ENCODE peak calls at places on chromosome 14, in six cellular contexts. S is BE2C; U is body of pancreas; I is psoas muscle; R is CD8-positive, alpha-beta T cell; F is SK-N-SH. M is an unnamed sample. For H3K4me1, the result is how much of the 10 kb centered on the place peaks cover.

GRCh38 chr14:99331796-99332195 is 59.8 kb upstream of the BCL11B start:
- DNase-seq in U (no peak), F (no peak), I (no peak), R (no peak), S (no peak), M (no peak)

GRCh38 chr14:77151918-77152588 is 10.5 kb upstream of the ZDHHC22 start:
- DNase-seq in I (no peak), F (peak), S (peak), R (no peak), U (no peak), M (no peak)

GRCh38 chr14:63686926-63687325 is 40.9 kb downstream of the SGPP1 start:
- DNase-seq in S (no peak), U (no peak), I (no peak), F (no peak), R (no peak), M (no peak)

GRCh38 chr14:45261209-45261608 is 8.2 kb upstream of the MIS18BP1 start:
- DNase-seq in F (no peak), R (no peak), U (no peak), S (no peak), I (no peak), M (no peak)

GRCh38 chr14:52801014-52801708 is 9.8 kb upstream of the GNPNAT1 start:
- DNase-seq in R (no peak), S (no peak), F (no peak), I (no peak), U (peak), M (no peak)

GRCh38 chr14:55373784-55374725 is 37.6 kb downstream of the ATG14 start:
- DNase-seq in S (no peak), I (no peak), U (no peak), F (no peak), R (no peak), M (no peak)

GRCh38 chr14:68775614-68776126 is 17.2 kb downstream of the ZFP36L1 start:
- DNase-seq in I (peak), S (no peak), U (peak), R (no peak), F (no peak), M (no peak)

GRCh38 chr14:68624541-68625220 is 168.2 kb downstream of the ZFP36L1 start:
- DNase-seq in F (no peak), S (no peak), R (no peak), I (no peak), U (no peak), M (no peak)

GRCh38 chr14:57865450-57866198 is at the start of gene SLC35F4:
- DNase-seq in R (no peak), S (peak), U (peak), I (peak), F (peak), M (peak)

GRCh38 chr14:79016828-79017505 is 846.8 kb downstream of the NRXN3 start:
- DNase-seq in F (no peak), S (no peak), I (no peak), R (no peak), U (no peak), M (no peak)

GRCh38 chr14:103385994-103386491 is 828 bp downstream of the MARK3 start:
- DNase-seq in S (peak), R (peak), I (peak), F (peak), U (peak), M (peak)

GRCh38 chr14:59221558-59221957 is 33.1 kb downstream of the DAAM1 start:
- DNase-seq in F (no peak), U (no peak), S (no peak), R (no peak), I (no peak), M (no peak)

GRCh38 chr14:59543873-59544272 is 32.7 kb downstream of the CCDC175 start:
- DNase-seq in U (no peak), I (no peak), F (no peak), R (no peak), S (no peak), M (no peak)

GRCh38 chr14:102330806-102331205 is 11.3 kb downstream of the ZNF839 start:
- DNase-seq in S (no peak), I (no peak), R (no peak), U (no peak), F (no peak), M (peak)

GRCh38 chr14:92472860-92473259 is 40.7 kb upstream of the RIN3 start:
- DNase-seq in F (no peak), R (no peak), U (no peak), I (no peak), S (no peak), M (peak)

GRCh38 chr14:53356361-53357150 is 203.4 kb upstream of the DDHD1 start:
- DNase-seq in F (no peak), S (no peak), R (no peak), I (no peak), U (no peak), M (no peak)

GRCh38 chr14:94122438-94122837 is 7.0 kb downstream of the IFI27L2 start:
- DNase-seq in F (no peak), U (no peak), S (no peak), I (no peak), R (no peak), M (no peak)

GRCh38 chr14:49051328-49052060 is 534.7 kb downstream of the RPS29 start:
- DNase-seq in U (no peak), F (no peak), I (no peak), S (no peak), R (no peak), M (no peak)

GRCh38 chr14:70002589-70003240 is 123.5 kb downstream of the SMOC1 start:
- DNase-seq in U (no peak), S (no peak), R (no peak), I (no peak), F (no peak), M (no peak)

GRCh38 chr14:105023791-105024480 is 3.1 kb upstream of the CDCA4 start:
- DNase-seq in S (no peak), R (no peak), U (no peak), I (no peak), F (no peak), M (no peak)

GRCh38 chr14:91171291-91171690 is 57.4 kb downstream of the DGLUCY start:
- DNase-seq in I (peak), S (peak), R (no peak), F (peak), U (no peak), M (no peak)

GRCh38 chr14:21098134-21098891 is at the start of gene ZNF219:
- DNase-seq in U (peak), F (peak), I (peak), R (peak), S (peak), M (peak)

GRCh38 chr14:76929927-76930326 is 98.6 kb downstream of the IRF2BPL start:
- DNase-seq in R (peak), S (no peak), I (no peak), F (no peak), U (peak), M (peak)

GRCh38 chr14:35385042-35385839 is 19.3 kb downstream of the NFKBIA start:
- DNase-seq in U (peak), R (no peak), F (peak), S (peak), I (peak), M (peak)

GRCh38 chr14:85530626-85531025 is 682 bp downstream of the FLRT2 start:
- DNase-seq in U (no peak), F (no peak), I (no peak), S (no peak), R (no peak), M (no peak)

GRCh38 chr14:80425686-80426085 is 214.4 kb upstream of the DIO2 start:
- DNase-seq in F (no peak), R (no peak), S (no peak), U (no peak), I (no peak), M (no peak)

GRCh38 chr14:32567543-32568384 is 238.7 kb downstream of the AKAP6 start:
- DNase-seq in U (no peak), R (no peak), F (no peak), I (no peak), S (no peak), M (no peak)

GRCh38 chr14:79465651-79466050 is 745.7 kb downstream of the DIO2 start:
- DNase-seq in U (no peak), I (no peak), R (no peak), S (no peak), F (no peak), M (no peak)

GRCh38 chr14:90517431-90517841 is 120.6 kb downstream of the CALM1 start:
- DNase-seq in R (no peak), S (no peak), F (no peak), U (peak), I (no peak), M (peak)

GRCh38 chr14:21093769-21094681 is 4.4 kb downstream of the ZNF219 start:
- DNase-seq in S (peak), I (no peak), U (no peak), F (peak), R (no peak), M (no peak)

GRCh38 chr14:56197150-56197549 is 78.9 kb downstream of the PELI2 start:
- DNase-seq in S (no peak), U (no peak), F (no peak), R (no peak), I (no peak), M (no peak)

GRCh38 chr14:31457665-31458659 is 656 bp upstream of the DTD2 start:
- DNase-seq in S (no peak), R (no peak), U (no peak), I (no peak), F (no peak), M (no peak)

GRCh38 chr14:69652942-69653680 is 41.7 kb downstream of the SUSD6 start:
- DNase-seq in I (no peak), F (no peak), S (no peak), R (no peak), U (no peak), M (no peak)

GRCh38 chr14:39232554-39233415 is 930 bp upstream of the MIA2 start:
- DNase-seq in S (no peak), U (no peak), I (no peak), F (no peak), R (no peak), M (no peak)

GRCh38 chr14:95537298-95538089 is 2.6 kb downstream of the GLRX5 start:
- DNase-seq in I (no peak), F (no peak), S (no peak), R (no peak), U (no peak), M (no peak)

GRCh38 chr14:95540236-95540635 is 5.4 kb downstream of the GLRX5 start:
- DNase-seq in U (no peak), R (no peak), S (no peak), F (no peak), I (no peak), M (no peak)

GRCh38 chr14:95541932-95542554 is 7.2 kb downstream of the GLRX5 start:
- DNase-seq in I (no peak), S (no peak), U (no peak), R (no peak), F (no peak), M (no peak)

GRCh38 chr14:95536036-95536577 is 1.3 kb downstream of the GLRX5 start:
- DNase-seq in R (no peak), F (no peak), I (no peak), U (no peak), S (no peak), M (no peak)

GRCh38 chr14:95538801-95539509 is 4.1 kb downstream of the GLRX5 start:
- DNase-seq in I (no peak), R (no peak), U (no peak), S (no peak), F (no peak), M (no peak)
- H3K4me1 ChIP-seq in I (under half), R (under half), U (half or more), S (under half), F (under half), M (under half)

DNA sequence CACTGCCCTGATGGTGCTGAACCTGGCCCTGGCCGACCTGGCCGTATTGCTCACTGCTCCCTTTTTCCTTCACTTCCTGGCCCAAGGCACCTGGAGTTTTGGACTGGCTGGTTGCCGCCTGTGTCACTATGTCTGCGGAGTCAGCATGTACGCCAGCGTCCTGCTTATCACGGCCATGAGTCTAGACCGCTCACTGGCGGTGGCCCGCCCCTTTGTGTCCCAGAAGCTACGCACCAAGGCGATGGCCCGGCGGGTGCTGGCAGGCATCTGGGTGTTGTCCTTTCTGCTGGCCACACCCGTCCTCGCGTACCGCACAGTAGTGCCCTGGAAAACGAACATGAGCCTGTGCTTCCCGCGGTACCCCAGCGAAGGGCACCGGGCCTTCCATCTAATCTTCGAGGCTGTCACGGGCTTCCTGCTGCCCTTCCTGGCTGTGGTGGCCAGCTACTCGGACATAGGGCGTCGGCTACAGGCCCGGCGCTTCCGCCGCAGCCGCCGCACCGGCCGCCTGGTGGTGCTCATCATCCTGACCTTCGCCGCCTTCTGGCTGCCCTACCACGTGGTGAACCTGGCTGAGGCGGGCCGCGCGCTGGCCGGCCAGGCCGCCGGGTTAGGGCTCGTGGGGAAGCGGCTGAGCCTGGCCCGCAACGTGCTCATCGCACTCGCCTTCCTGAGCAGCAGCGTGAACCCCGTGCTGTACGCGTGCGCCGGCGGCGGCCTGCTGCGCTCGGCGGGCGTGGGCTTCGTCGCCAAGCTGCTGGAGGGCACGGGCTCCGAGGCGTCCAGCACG is 4.7 kb downstream of the LTB4R start:
- DNase-seq in I (peak), R (no peak), F (peak), S (peak), U (peak), M (peak)
- H3K4me3 ChIP-seq in I (peak), R (no peak), F (no peak), S (no peak), U (no peak), M (peak)

GRCh38 chr14:65241125-65241752 is 138.9 kb upstream of the MAX start:
- DNase-seq in R (no peak), S (no peak), U (no peak), F (no peak), I (no peak), M (no peak)
- H3K4me1 ChIP-seq in R (under half), S (under half), U (under half), F (under half), I (under half), M (under half)

DNA sequence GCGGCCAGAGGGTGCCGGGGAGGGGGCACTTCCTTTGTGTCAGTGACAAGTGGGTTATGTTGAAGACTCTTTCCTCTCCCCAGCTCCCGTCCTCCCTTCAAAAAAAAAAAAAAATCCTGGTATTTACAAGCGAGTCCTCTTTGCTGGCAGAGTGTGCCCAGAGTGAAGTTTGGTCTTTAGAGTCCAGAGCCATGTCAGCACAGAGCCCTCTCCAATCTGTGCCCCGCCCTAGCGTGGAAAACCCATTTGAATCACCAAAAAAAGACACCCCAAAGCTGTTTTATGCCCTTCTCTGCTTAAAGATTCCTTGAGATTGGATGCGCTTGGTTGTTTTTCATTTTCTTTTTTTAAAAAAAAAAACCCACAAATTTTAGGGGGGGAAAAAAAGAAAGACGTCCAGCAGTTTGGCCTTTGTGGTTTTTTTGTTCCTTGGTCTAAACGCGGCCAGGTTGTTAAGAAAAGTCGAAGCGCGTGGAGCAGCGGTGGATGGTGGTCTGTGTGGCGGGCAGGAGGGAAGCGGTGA is 3.3 kb downstream of the NKX2-1 start:
- DNase-seq in U (no peak), I (no peak), F (peak), S (no peak), R (no peak), M (no peak)
- H3K4me3 ChIP-seq in U (no peak), I (peak), F (no peak), S (no peak), R (no peak), M (no peak)

GRCh38 chr14:75283884-75284563 is 5.4 kb downstream of the FOS start:
- DNase-seq in F (no peak), R (no peak), U (peak), I (peak), S (no peak), M (no peak)
- H3K4me1 ChIP-seq in F (under half), R (under half), U (half or more), I (half or more), S (under half), M (under half)